ENCODE peak calls at places on chromosomes 4 and X, in four cellular contexts. F is GM23248, W is HepG2, S is GM23338. K is an unnamed sample. For H3K4me1, the result is how much of the 10 kb centered on the place peaks cover.

GRCh38 chrX:114903618-114904017 is 113.8 kb downstream of the IL13RA2 start:
- DNase-seq in F (no peak), S (no peak), W (no peak), K (no peak)

GRCh38 chr4:26320159-26320452 is 708 bp upstream of the RBPJ start:
- DNase-seq in W (peak), S (no peak), F (peak), K (no peak)

GRCh38 chr4:96472103-96472867 is 632.4 kb downstream of the PDHA2 start:
- DNase-seq in S (no peak), W (no peak), F (no peak), K (no peak)

GRCh38 chrX:102154218-102154860 is 1.4 kb downstream of the BEX5 start:
- DNase-seq in W (no peak), S (peak), F (no peak), K (no peak)

GRCh38 chr4:152508386-152508785 is 27.5 kb downstream of the FBXW7 start:
- DNase-seq in F (no peak), W (no peak), S (no peak), K (no peak)

GRCh38 chr4:81215219-81215892 is at the start of gene PRKG2:
- DNase-seq in W (no peak), F (peak), S (peak), K (no peak)

GRCh38 chr4:79576480-79576803 is 168.4 kb upstream of the GK2 start:
- DNase-seq in S (peak), F (peak), W (peak), K (peak)

GRCh38 chr4:108172231-108172779 is 3.6 kb upstream of the LEF1 start:
- DNase-seq in S (peak), F (peak), W (no peak), K (peak)

GRCh38 chr4:110119880-110120279 is 78.5 kb downstream of the ELOVL6 start:
- DNase-seq in S (no peak), W (no peak), F (peak), K (no peak)

GRCh38 chr4:140969296-140969695 is 164.0 kb downstream of the RNF150 start:
- DNase-seq in W (no peak), S (no peak), F (no peak), K (no peak)

GRCh38 chr4:43781125-43781524 is 667.5 kb downstream of the KCTD8 start:
- DNase-seq in F (no peak), S (no peak), W (no peak), K (no peak)

GRCh38 chr4:20666471-20666870 is 33.8 kb upstream of the PACRGL start:
- DNase-seq in F (no peak), W (no peak), S (no peak), K (no peak)

GRCh38 chr4:52376107-52376704 is 282.9 kb downstream of the USP46 start:
- DNase-seq in S (peak), F (peak), W (peak), K (peak)

GRCh38 chr4:2858451-2859217 is 15.0 kb downstream of the ADD1 start:
- DNase-seq in W (peak), S (no peak), F (peak), K (no peak)

GRCh38 chr4:2859514-2859913 is 15.9 kb downstream of the ADD1 start:
- DNase-seq in F (no peak), S (no peak), W (no peak), K (no peak)

GRCh38 chr4:2862528-2862927 is 18.9 kb downstream of the ADD1 start:
- DNase-seq in F (peak), W (no peak), S (peak), K (no peak)

GRCh38 chr4:2861631-2862436 is 18.2 kb downstream of the ADD1 start:
- DNase-seq in W (no peak), S (no peak), F (peak), K (no peak)

DNA sequence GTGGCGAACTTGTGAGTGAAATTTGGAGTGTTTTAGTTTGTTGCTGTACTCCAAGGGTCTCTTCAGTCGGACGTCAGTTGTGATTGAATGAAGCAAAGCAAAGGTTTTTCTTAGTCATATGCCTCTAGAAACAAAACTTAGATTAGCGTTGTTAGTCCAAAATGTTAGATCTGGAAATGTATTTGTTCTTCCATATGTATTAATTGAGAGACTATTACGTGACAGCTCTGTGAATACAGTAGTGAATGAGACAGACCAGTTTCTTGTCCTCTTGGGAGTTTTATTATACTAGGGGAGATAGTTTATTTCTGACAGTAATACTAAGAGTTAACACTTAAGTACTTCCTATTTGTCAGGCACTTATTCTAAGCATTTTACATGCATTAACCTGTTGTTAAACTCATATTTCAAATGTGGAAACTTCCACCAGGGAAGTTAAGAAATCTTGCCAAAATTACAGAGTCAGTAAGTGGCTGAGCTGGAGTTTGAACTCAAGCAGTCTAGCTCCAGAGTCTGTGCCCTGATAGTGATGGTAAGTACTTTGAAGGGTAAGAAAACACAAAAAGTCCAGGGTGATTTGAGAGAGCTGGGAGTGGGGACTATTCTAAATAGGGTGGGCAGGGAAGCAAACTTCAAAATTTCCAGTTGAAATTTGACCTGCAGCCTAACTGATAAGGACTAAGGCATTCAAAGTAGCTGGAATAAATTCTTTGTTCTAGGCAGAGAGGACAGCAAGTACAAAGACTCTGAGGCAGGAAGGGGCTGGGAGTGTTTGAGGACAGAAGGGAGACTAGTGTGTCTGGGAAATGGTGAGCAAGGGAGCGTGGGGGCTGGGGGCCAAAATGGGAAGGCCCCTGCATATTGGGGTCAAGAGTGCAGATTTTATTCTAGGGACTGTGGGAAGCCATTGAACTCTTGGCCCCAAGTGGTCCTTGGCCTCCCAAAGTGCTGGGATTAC is 17.0 kb downstream of the ADD1 start:
- DNase-seq in W (peak), F (no peak), S (peak), K (no peak)
- H3K4me1 ChIP-seq in W (half or more), F (under half), S (under half), K (under half)

DNA sequence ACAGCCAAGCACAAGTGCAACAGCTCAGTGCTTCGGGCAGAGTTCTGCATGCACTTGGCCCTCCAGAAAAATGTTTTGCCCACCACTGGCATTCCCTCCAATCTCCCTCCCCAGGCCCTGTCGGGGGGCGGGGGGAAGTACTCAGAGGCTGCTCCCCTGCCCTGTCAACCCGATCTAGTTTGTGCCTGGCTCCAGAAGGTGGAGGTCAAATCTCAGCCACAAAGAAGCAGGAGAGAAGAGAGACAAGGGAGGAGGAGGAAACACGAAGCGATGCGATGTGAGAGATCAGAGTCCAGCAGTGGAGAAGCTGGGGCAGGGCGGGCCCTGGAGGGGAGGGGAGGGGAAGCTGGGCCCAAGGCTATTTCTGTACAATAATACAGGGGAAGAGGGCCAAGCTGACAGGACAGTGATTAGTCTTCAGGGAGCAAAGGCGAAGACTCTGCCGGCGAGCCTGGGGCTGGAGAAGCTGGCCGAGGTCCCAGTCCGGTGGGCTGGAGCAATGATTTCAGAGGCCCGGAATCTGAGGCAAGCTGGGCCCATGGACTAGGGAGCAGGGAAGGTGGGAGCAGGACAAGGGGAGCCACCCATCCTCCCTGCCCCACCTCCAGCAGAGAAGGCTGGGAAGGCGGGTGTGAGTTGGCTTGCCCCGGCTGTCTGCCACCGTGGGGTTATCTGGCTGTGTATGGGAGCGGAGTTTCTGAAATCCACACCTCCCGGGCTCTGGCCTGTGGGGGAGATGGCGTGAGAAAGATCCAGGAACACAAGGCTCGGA is 167.1 kb downstream of the EFNB1 start:
- DNase-seq in F (no peak), S (no peak), W (peak), K (no peak)
- H3K27ac ChIP-seq in F (no peak), S (no peak), W (no peak), K (no peak)

DNA sequence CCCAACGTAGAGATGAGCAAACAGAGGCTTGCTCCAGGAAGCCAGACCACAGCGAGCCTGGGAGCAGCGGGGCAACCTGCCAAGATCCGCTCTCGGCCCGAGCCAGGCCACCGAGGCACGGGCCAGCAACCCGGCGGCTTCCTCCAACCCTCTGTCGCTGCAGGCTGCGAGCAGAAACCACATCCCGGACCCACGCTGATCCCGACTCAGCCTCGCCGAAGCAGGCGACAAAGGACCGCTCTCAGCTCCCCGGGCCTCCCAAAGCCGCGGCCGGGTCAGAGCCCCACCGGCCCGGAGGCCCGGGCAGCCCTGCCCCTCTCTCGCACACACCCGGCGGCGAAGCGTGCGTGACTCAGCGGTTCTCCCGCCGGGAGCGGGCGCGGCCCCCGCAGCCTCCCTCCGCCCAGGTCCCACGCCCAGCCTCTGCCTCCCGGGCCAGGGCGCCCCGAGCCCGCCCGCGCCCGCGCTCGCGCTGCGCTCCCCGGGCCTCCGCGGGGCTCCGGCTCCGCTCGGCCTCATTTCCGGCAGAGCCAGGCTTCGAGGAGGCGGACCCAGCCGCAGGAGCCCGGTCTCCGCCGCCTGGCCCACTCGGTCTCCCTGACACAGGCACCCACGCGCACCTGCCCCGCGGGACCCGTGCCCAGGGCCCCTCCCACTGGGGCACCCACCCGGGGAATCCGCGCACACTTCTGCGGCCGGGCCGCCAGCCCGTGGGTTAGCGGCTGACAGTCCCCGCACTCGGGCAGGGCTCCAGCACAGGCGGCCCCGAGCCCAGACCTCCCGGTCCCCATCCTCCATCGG is 1.7 kb downstream of the PPP2R2C start:
- DNase-seq in S (peak), F (peak), W (no peak), K (no peak)
- TF ChIP-seq EZH2 in S (peak), F (no peak), W (peak), K (no peak)

DNA sequence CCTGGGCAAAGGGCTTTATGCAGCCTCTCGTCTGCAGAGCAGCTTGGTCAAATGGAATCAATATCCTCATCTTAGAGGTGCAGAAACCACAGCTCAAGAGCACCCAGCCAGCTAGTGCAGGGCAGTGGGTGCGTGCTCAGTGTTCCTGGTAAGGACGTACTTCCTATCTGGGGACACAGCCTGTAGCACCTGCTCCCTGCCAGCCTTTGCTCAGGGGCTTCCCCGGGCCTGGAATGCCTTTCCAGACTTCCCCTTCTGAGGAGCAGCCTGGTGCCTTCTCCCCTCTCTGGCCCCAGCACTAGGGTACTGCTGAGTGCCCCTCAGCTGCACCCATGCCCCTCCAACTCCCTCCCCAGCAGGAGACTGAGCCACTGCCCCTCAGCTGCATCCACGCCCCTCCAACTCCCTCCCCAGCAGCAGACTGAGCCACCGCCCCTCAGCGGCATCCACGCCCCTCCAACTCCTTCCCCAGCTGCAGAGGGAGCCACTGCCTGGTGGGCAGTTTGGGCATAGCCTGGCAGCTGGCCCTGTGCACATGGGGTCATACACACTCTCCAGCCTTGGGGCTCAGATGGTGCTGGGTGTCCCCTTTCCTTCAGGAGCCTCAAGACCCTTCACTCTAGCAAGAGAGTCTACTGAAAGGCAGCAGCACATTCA is 42.2 kb upstream of the AFAP1 start:
- DNase-seq in S (no peak), F (no peak), W (no peak), K (no peak)
- H3K4me1 ChIP-seq in S (under half), F (under half), W (under half), K (under half)

K was measured in DND-41.